ENCODE peak calls at places on chromosomes 13 and 19, in eight cellular contexts. One of them, this sample, is unnamed.

GRCh38 chr13:46010148-46010547 is 42.4 kb downstream of the ZC3H13 start:
- DNase-seq in activated CD4-positive, alpha-beta T cell treated with anti-CD3 and anti-CD28 coated beads for 48 hours: no peak
- DNase-seq in omental fat pad: no peak
- DNase-seq in stimulated activated CD8-positive, alpha-beta memory T cell treated with anti-CD3 and anti-CD28 coated beads, Interleukin-7, amount 100 ng/mL, for 1 hour: no peak
- DNase-seq in amygdala: no peak
- DNase-seq in left ventricle myocardium superior: no peak
- DNase-seq in stimulated activated CD4-positive, alpha-beta T cell treated with anti-CD3 and anti-CD28 coated beads, Interleukin-2, amount 100 ng/mL, for 4 hours: no peak
- DNase-seq in EL: no peak
- DNase-seq in this sample: no peak

GRCh38 chr19:17328517-17329060 is 6.1 kb downstream of the ANO8 start:
- DNase-seq in activated CD4-positive, alpha-beta T cell treated with anti-CD3 and anti-CD28 coated beads for 48 hours: no peak
- DNase-seq in omental fat pad: no peak
- DNase-seq in stimulated activated CD8-positive, alpha-beta memory T cell treated with anti-CD3 and anti-CD28 coated beads, Interleukin-7, amount 100 ng/mL, for 1 hour: no peak
- DNase-seq in amygdala: no peak
- DNase-seq in left ventricle myocardium superior: no peak
- DNase-seq in stimulated activated CD4-positive, alpha-beta T cell treated with anti-CD3 and anti-CD28 coated beads, Interleukin-2, amount 100 ng/mL, for 4 hours: peak; percentile 57
- DNase-seq in EL: no peak
- DNase-seq in this sample: no peak

GRCh38 chr19:8206147-8207087 is 2.8 kb upstream of the CERS4 start:
- DNase-seq in activated CD4-positive, alpha-beta T cell treated with anti-CD3 and anti-CD28 coated beads for 48 hours: no peak
- DNase-seq in omental fat pad: no peak
- DNase-seq in stimulated activated CD8-positive, alpha-beta memory T cell treated with anti-CD3 and anti-CD28 coated beads, Interleukin-7, amount 100 ng/mL, for 1 hour: no peak
- DNase-seq in amygdala: no peak
- DNase-seq in left ventricle myocardium superior: no peak
- DNase-seq in stimulated activated CD4-positive, alpha-beta T cell treated with anti-CD3 and anti-CD28 coated beads, Interleukin-2, amount 100 ng/mL, for 4 hours: no peak
- DNase-seq in EL: no peak
- DNase-seq in this sample: no peak

GRCh38 chr13:98827449-98827848 is 75.0 kb upstream of the SLC15A1 start:
- DNase-seq in activated CD4-positive, alpha-beta T cell treated with anti-CD3 and anti-CD28 coated beads for 48 hours: no peak
- DNase-seq in omental fat pad: no peak
- DNase-seq in stimulated activated CD8-positive, alpha-beta memory T cell treated with anti-CD3 and anti-CD28 coated beads, Interleukin-7, amount 100 ng/mL, for 1 hour: no peak
- DNase-seq in amygdala: no peak
- DNase-seq in left ventricle myocardium superior: no peak
- DNase-seq in stimulated activated CD4-positive, alpha-beta T cell treated with anti-CD3 and anti-CD28 coated beads, Interleukin-2, amount 100 ng/mL, for 4 hours: no peak
- DNase-seq in EL: no peak
- DNase-seq in this sample: no peak

GRCh38 chr13:98738213-98738612 is 14.3 kb downstream of the SLC15A1 start:
- DNase-seq in activated CD4-positive, alpha-beta T cell treated with anti-CD3 and anti-CD28 coated beads for 48 hours: no peak
- DNase-seq in omental fat pad: no peak
- DNase-seq in stimulated activated CD8-positive, alpha-beta memory T cell treated with anti-CD3 and anti-CD28 coated beads, Interleukin-7, amount 100 ng/mL, for 1 hour: no peak
- DNase-seq in amygdala: no peak
- DNase-seq in left ventricle myocardium superior: no peak
- DNase-seq in stimulated activated CD4-positive, alpha-beta T cell treated with anti-CD3 and anti-CD28 coated beads, Interleukin-2, amount 100 ng/mL, for 4 hours: no peak
- DNase-seq in EL: no peak
- DNase-seq in this sample: no peak

GRCh38 chr19:4208385-4209094 is 20.8 kb upstream of the EBI3 start:
- DNase-seq in activated CD4-positive, alpha-beta T cell treated with anti-CD3 and anti-CD28 coated beads for 48 hours: no peak
- DNase-seq in omental fat pad: no peak
- DNase-seq in stimulated activated CD8-positive, alpha-beta memory T cell treated with anti-CD3 and anti-CD28 coated beads, Interleukin-7, amount 100 ng/mL, for 1 hour: no peak
- DNase-seq in amygdala: no peak
- DNase-seq in left ventricle myocardium superior: no peak
- DNase-seq in stimulated activated CD4-positive, alpha-beta T cell treated with anti-CD3 and anti-CD28 coated beads, Interleukin-2, amount 100 ng/mL, for 4 hours: no peak
- DNase-seq in EL: peak; percentile 48
- DNase-seq in this sample: peak; percentile 53

GRCh38 chr19:47105874-47106273 is 7.7 kb downstream of the ZC3H4 start:
- DNase-seq in activated CD4-positive, alpha-beta T cell treated with anti-CD3 and anti-CD28 coated beads for 48 hours: no peak
- DNase-seq in omental fat pad: no peak
- DNase-seq in stimulated activated CD8-positive, alpha-beta memory T cell treated with anti-CD3 and anti-CD28 coated beads, Interleukin-7, amount 100 ng/mL, for 1 hour: no peak
- DNase-seq in amygdala: no peak
- DNase-seq in left ventricle myocardium superior: no peak
- DNase-seq in stimulated activated CD4-positive, alpha-beta T cell treated with anti-CD3 and anti-CD28 coated beads, Interleukin-2, amount 100 ng/mL, for 4 hours: no peak
- DNase-seq in EL: no peak
- DNase-seq in this sample: no peak

GRCh38 chr19:13214036-13214730 is 64.0 kb downstream of the IER2 start:
- DNase-seq in activated CD4-positive, alpha-beta T cell treated with anti-CD3 and anti-CD28 coated beads for 48 hours: no peak
- DNase-seq in omental fat pad: no peak
- DNase-seq in stimulated activated CD8-positive, alpha-beta memory T cell treated with anti-CD3 and anti-CD28 coated beads, Interleukin-7, amount 100 ng/mL, for 1 hour: no peak
- DNase-seq in amygdala: no peak
- DNase-seq in left ventricle myocardium superior: no peak
- DNase-seq in stimulated activated CD4-positive, alpha-beta T cell treated with anti-CD3 and anti-CD28 coated beads, Interleukin-2, amount 100 ng/mL, for 4 hours: no peak
- DNase-seq in EL: no peak
- DNase-seq in this sample: no peak

GRCh38 chr13:54687173-54687572 is 1658.6 kb downstream of the OLFM4 start:
- DNase-seq in activated CD4-positive, alpha-beta T cell treated with anti-CD3 and anti-CD28 coated beads for 48 hours: no peak
- DNase-seq in omental fat pad: no peak
- DNase-seq in stimulated activated CD8-positive, alpha-beta memory T cell treated with anti-CD3 and anti-CD28 coated beads, Interleukin-7, amount 100 ng/mL, for 1 hour: no peak
- DNase-seq in amygdala: no peak
- DNase-seq in left ventricle myocardium superior: no peak
- DNase-seq in stimulated activated CD4-positive, alpha-beta T cell treated with anti-CD3 and anti-CD28 coated beads, Interleukin-2, amount 100 ng/mL, for 4 hours: no peak
- DNase-seq in EL: no peak
- DNase-seq in this sample: no peak